ENCODE peak calls at places on chromosomes 12 and 14, in four cellular contexts. Q is GM12878, O is AG09309, J is tibial artery. D is an unnamed sample.

GRCh38 chr14:91374897-91375747 is 42.5 kb downstream of the CCDC88C start:
- DNase-seq in O (no peak), J (no peak), Q (no peak), D (no peak)

GRCh38 chr12:127810026-127810425 is 456.9 kb upstream of the TMEM132C start:
- DNase-seq in J (no peak), Q (no peak), O (peak; percentile 96), D (no peak)

GRCh38 chr14:85535916-85536834 is 6.2 kb downstream of the FLRT2 start:
- DNase-seq in O (no peak), J (no peak), Q (no peak), D (no peak)

GRCh38 chr14:96194657-96195431 is 9.8 kb upstream of the BDKRB2 start:
- DNase-seq in Q (no peak), J (no peak), O (no peak), D (no peak)

GRCh38 chr14:101235872-101236221 is 325.4 kb upstream of the DIO3 start:
- DNase-seq in Q (no peak), J (no peak), O (no peak), D (no peak)

GRCh38 chr14:34713122-34713680 is 1.2 kb downstream of the CFL2 start:
- DNase-seq in Q (no peak), J (no peak), O (no peak), D (no peak)

GRCh38 chr12:64883264-64884163 is 59.1 kb downstream of the TBC1D30 start:
- DNase-seq in Q (peak; percentile 46), O (no peak), J (no peak), D (no peak)

GRCh38 chr12:71046215-71046614 is 111.6 kb downstream of the TSPAN8 start:
- DNase-seq in J (no peak), O (no peak), Q (no peak), D (no peak)

GRCh38 chr14:104144453-104144790 is 6.0 kb downstream of the KIF26A start:
- DNase-seq in O (no peak), J (no peak), Q (no peak), D (no peak)

GRCh38 chr12:49784756-49785409 is 43.3 kb downstream of the NCKAP5L start:
- DNase-seq in Q (no peak), O (no peak), J (no peak), D (no peak)

GRCh38 chr12:16155938-16156337 is 121.5 kb downstream of the SLC15A5 start:
- DNase-seq in J (no peak), Q (no peak), O (no peak), D (no peak)

GRCh38 chr12:124524231-124524925 is 43.0 kb downstream of the NCOR2 start:
- DNase-seq in J (no peak), O (peak; percentile 79), Q (no peak), D (no peak)

GRCh38 chr12:45674583-45674982 is 54.9 kb upstream of the ARID2 start:
- DNase-seq in O (peak; percentile 51), Q (no peak), J (peak; percentile 54), D (no peak)

GRCh38 chr12:49019435-49020317 is 1.1 kb upstream of the PRKAG1 start:
- DNase-seq in O (no peak), Q (no peak), J (no peak), D (no peak)

GRCh38 chr14:72809063-72809462 is 84.8 kb downstream of the DPF3 start:
- DNase-seq in O (no peak), J (no peak), Q (no peak), D (no peak)

GRCh38 chr12:55795950-55796349 is 21.6 kb downstream of the SARNP start:
- DNase-seq in Q (no peak), J (no peak), O (no peak), D (no peak)

GRCh38 chr14:96627811-96628775 is 125.9 kb downstream of the PAPOLA start:
- DNase-seq in J (no peak), Q (no peak), O (no peak), D (no peak)

GRCh38 chr14:55780156-55780946 is 200.3 kb downstream of the KTN1 start:
- DNase-seq in O (peak; percentile 29), J (peak; percentile 48), Q (no peak), D (no peak)

GRCh38 chr12:21774358-21775129 is at the start of gene KCNJ8:
- DNase-seq in Q (no peak), O (no peak), J (peak; percentile 77), D (no peak)

GRCh38 chr12:58502857-58503256 is 417.4 kb downstream of the LRIG3 start:
- DNase-seq in J (no peak), O (no peak), Q (no peak), D (no peak)

GRCh38 chr12:118651487-118651886 is 275.1 kb downstream of the SUDS3 start:
- DNase-seq in Q (no peak), J (no peak), O (no peak), D (no peak)

GRCh38 chr12:126895946-126896520 is 1370.9 kb upstream of the TMEM132C start:
- DNase-seq in J (no peak), Q (no peak), O (no peak), D (no peak)

GRCh38 chr12:48193623-48194022 is 9.5 kb downstream of the OR10AD1 start:
- DNase-seq in Q (no peak), O (no peak), J (no peak), D (no peak)

GRCh38 chr12:22014041-22014782 is 31.8 kb upstream of the CMAS start:
- DNase-seq in J (no peak), Q (no peak), O (no peak), D (no peak)

GRCh38 chr12:92065664-92066063 is 80.0 kb downstream of the BTG1 start:
- DNase-seq in Q (no peak), J (no peak), O (no peak), D (no peak)

GRCh38 chr12:3122841-3123678 is 45.9 kb downstream of the TSPAN9 start:
- DNase-seq in Q (no peak), O (peak; percentile 43), J (peak; percentile 57), D (no peak)

GRCh38 chr12:119334459-119335170 is at the start of gene CCDC60:
- DNase-seq in J (no peak), O (no peak), Q (no peak), D (peak; percentile 1)

GRCh38 chr14:80865565-80865964 is 76.0 kb downstream of the CEP128 start:
- DNase-seq in J (no peak), Q (no peak), O (no peak), D (no peak)

GRCh38 chr12:99824900-99825562 is 159.7 kb downstream of the ANKS1B start:
- DNase-seq in O (no peak), J (no peak), Q (no peak), D (no peak)

GRCh38 chr12:78966926-78967325 is 102.4 kb downstream of the SYT1 start:
- DNase-seq in O (no peak), Q (no peak), J (no peak), D (no peak)

GRCh38 chr14:45972416-45972815 is 679.2 kb downstream of the RPL10L start:
- DNase-seq in Q (no peak), J (no peak), O (no peak), D (no peak)

GRCh38 chr12:8057839-8058238 is 8.3 kb downstream of the C3AR1 start:
- DNase-seq in O (peak; percentile 58), J (no peak), Q (no peak), D (no peak)

GRCh38 chr14:97077253-97077653 is 280.1 kb downstream of the VRK1 start:
- DNase-seq in O (peak; percentile 55), J (peak; percentile 58), Q (peak; percentile 30), D (peak; percentile 24)

GRCh38 chr12:42261708-42262107 is 23.7 kb upstream of the YAF2 start:
- DNase-seq in J (no peak), Q (no peak), O (no peak), D (no peak)

GRCh38 chr12:89874146-89874545 is 165.5 kb upstream of the ATP2B1 start:
- DNase-seq in J (no peak), O (no peak), Q (no peak), D (no peak)

D was measured in GM06990.